ENCODE peak calls at places on chromosomes 3 and 15, in five cellular contexts. Q, T, S, L and W are unnamed samples.

GRCh38 chr15:81108427-81108826 is 25.6 kb upstream of the CFAP161 start:
- DNase-seq in L (no peak), Q (no peak), T (no peak), S (no peak), W (no peak)

GRCh38 chr3:65793495-65794200 is 245.1 kb downstream of the MAGI1 start:
- DNase-seq in L (no peak), S (no peak), T (no peak), Q (no peak), W (no peak)

GRCh38 chr3:4776980-4777581 is 202.2 kb upstream of the BHLHE40 start:
- DNase-seq in L (peak), S (no peak), Q (no peak), T (no peak), W (peak)

GRCh38 chr3:161333696-161334095 is 37.6 kb downstream of the SPTSSB start:
- DNase-seq in T (no peak), Q (no peak), L (no peak), S (no peak), W (no peak)

GRCh38 chr3:28476194-28476593 is 127.6 kb upstream of the AZI2 start:
- DNase-seq in T (no peak), S (no peak), Q (peak), L (peak), W (peak)

GRCh38 chr15:56491110-56491722 is 26.3 kb upstream of the MNS1 start:
- DNase-seq in T (peak), S (peak), Q (peak), L (peak), W (peak)

GRCh38 chr15:89401636-89402252 is 67.1 kb upstream of the POLG start:
- DNase-seq in L (peak), Q (peak), S (no peak), T (no peak), W (peak)

GRCh38 chr3:58640700-58641372 is 25.7 kb downstream of the FAM3D start:
- DNase-seq in L (peak), T (peak), S (peak), Q (peak), W (peak)

GRCh38 chr3:16511561-16512434 is 1.7 kb downstream of the RFTN1 start:
- DNase-seq in T (no peak), S (no peak), Q (peak), L (peak), W (no peak)

GRCh38 chr15:70055601-70056051 is 42.1 kb downstream of the TLE3 start:
- DNase-seq in L (no peak), S (no peak), T (no peak), Q (no peak), W (no peak)
- TF ChIP-seq CTCF in L (no peak), S (no peak), T (peak), Q (no peak), W (no peak)

DNA sequence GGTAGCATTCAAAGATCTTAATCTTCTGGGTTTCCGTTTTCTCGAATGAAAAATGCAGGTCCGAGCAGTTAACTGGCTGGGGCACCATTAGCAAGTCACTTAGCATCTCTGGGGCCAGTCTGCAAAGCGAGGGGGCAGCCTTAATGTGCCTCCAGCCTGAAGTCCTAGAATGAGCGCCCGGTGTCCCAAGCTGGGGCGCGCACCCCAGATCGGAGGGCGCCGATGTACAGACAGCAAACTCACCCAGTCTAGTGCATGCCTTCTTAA is at the start of gene PATL2:
- DNase-seq in Q (no peak), T (no peak), S (no peak), L (no peak), W (no peak)
- TF ChIP-seq CTCF in Q (peak), T (no peak), S (no peak), L (no peak), W (no peak)

GRCh38 chr3:186526256-186526606 is 17.9 kb downstream of the CRYGS start:
- DNase-seq in T (no peak), S (no peak), Q (no peak), L (no peak), W (no peak)

GRCh38 chr3:186532641-186533072 is 11.5 kb downstream of the CRYGS start:
- DNase-seq in L (no peak), Q (no peak), S (no peak), T (no peak), W (no peak)

GRCh38 chr3:186525369-186526255 is 18.6 kb downstream of the CRYGS start:
- DNase-seq in L (no peak), Q (no peak), T (no peak), S (no peak), W (no peak)

GRCh38 chr3:186530415-186530814 is 13.8 kb downstream of the CRYGS start:
- DNase-seq in L (no peak), S (no peak), Q (no peak), T (no peak), W (no peak)

GRCh38 chr3:186529204-186529999 is 14.8 kb downstream of the CRYGS start:
- DNase-seq in S (no peak), L (no peak), T (no peak), Q (no peak), W (no peak)
- TF ChIP-seq CTCF in S (no peak), L (no peak), T (peak), Q (no peak), W (peak)

GRCh38 chr15:36550650-36551049 is 28.8 kb upstream of the CDIN1 start:
- DNase-seq in Q (no peak), T (no peak), S (no peak), L (no peak), W (no peak)

GRCh38 chr15:36544518-36545383 is 34.7 kb upstream of the CDIN1 start:
- DNase-seq in T (no peak), S (no peak), L (no peak), Q (peak), W (no peak)

DNA sequence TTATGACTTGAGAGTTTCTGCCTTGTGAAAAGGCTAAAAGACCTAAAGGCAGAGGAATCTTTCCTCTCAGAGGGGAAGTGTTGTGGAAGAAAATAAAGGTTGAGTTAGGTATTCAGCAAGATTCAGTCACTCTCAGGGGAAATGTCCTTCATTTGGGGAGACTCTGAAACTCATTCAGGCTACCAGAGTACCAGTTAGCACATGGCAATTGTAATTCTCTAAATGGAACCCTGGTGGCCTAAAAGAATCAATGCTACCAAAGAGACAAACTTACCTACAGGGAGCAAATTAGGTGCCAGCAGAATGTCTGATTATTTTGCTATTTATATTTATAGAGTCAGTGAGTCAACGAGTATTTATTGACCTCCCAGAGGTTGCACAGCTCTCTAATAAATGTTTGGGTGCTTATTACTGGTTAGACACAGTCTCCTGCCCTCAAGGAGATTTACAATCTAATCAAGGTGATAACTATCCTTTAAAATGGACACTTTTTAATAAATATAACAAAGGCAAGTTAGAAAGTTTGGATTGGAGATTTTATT is 33.9 kb upstream of the CDIN1 start:
- DNase-seq in L (no peak), S (no peak), Q (no peak), T (no peak), W (no peak)
- TF ChIP-seq CTCF in L (no peak), S (no peak), Q (no peak), T (no peak), W (no peak)

DNA sequence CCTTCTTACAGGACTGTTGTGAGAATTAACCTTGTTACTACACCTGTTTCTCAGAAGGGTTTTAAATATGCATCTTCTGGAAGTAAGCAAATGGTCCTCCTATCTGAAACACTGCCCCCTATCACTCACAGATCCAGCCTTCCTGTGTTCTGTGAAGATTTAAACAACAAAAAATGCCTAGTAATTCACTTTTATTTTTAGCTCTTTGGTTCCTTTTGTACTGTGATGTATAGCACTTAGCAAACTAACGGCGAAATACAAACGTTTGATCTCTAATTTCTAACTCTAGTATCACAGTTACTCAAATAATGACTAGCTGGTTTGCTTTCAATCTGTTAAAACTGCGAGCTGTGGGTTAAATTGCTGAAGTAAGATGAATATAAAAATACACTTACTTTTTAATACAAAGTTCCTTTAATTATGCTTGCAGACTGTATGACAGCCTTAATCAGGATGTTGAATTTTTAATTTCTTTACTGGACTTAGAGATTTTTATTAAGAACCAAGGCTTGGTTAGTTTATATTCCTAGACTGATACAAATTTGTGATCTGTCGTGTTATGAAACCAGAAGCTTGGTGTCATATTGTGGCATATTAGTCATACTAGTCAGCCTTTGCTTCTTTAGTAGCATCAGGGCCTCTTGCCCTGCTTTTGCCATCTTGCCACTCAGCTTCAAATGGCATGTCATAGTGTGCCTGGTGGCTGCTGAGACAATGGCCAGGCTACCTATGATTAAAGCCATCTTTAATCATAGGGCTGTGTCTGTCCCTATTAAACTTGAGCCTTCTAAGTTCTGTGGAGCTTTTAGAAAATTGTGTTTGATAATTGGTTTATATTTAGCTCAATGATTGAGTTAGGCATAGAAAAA is 9.2 kb downstream of the EIF3J start:
- DNase-seq in Q (peak), S (no peak), L (no peak), T (no peak), W (peak)
- TF ChIP-seq CTCF in Q (peak), S (no peak), L (peak), T (peak), W (peak)

GRCh38 chr3:166837535-166837934 is 542.6 kb downstream of the ZBBX start:
- DNase-seq in T (no peak), Q (peak), L (no peak), S (no peak), W (peak)
- TF ChIP-seq CTCF in T (peak), Q (peak), L (no peak), S (no peak), W (no peak)

GRCh38 chr3:101807884-101808283 is 28.9 kb downstream of the NXPE3 start:
- DNase-seq in Q (no peak), S (no peak), L (no peak), T (no peak), W (no peak)

GRCh38 chr3:101806491-101806890 is 27.5 kb downstream of the NXPE3 start:
- DNase-seq in L (no peak), Q (no peak), T (no peak), S (no peak), W (no peak)

GRCh38 chr3:101811875-101812274 is 32.9 kb downstream of the NXPE3 start:
- DNase-seq in L (no peak), T (no peak), S (no peak), Q (no peak), W (no peak)

GRCh38 chr3:101810023-101810415 is 31.0 kb downstream of the NXPE3 start:
- DNase-seq in T (no peak), S (no peak), Q (no peak), L (no peak), W (no peak)

GRCh38 chr3:101809178-101810022 is 30.4 kb downstream of the NXPE3 start:
- DNase-seq in S (no peak), T (no peak), Q (peak), L (peak), W (peak)
- TF ChIP-seq CTCF in S (peak), T (peak), Q (peak), L (peak), W (peak)

GRCh38 chr3:171456765-171457164 is 3.4 kb downstream of the TNIK start:
- DNase-seq in L (no peak), Q (no peak), T (no peak), S (no peak), W (no peak)

GRCh38 chr3:171455603-171456550 is 4.3 kb downstream of the TNIK start:
- DNase-seq in Q (no peak), L (no peak), T (no peak), S (peak), W (no peak)

GRCh38 chr3:171454026-171454425 is 6.2 kb downstream of the TNIK start:
- DNase-seq in Q (no peak), S (no peak), L (no peak), T (no peak), W (no peak)

GRCh38 chr3:171451915-171452707 is 8.1 kb downstream of the TNIK start:
- DNase-seq in Q (no peak), T (no peak), S (no peak), L (no peak), W (no peak)

DNA sequence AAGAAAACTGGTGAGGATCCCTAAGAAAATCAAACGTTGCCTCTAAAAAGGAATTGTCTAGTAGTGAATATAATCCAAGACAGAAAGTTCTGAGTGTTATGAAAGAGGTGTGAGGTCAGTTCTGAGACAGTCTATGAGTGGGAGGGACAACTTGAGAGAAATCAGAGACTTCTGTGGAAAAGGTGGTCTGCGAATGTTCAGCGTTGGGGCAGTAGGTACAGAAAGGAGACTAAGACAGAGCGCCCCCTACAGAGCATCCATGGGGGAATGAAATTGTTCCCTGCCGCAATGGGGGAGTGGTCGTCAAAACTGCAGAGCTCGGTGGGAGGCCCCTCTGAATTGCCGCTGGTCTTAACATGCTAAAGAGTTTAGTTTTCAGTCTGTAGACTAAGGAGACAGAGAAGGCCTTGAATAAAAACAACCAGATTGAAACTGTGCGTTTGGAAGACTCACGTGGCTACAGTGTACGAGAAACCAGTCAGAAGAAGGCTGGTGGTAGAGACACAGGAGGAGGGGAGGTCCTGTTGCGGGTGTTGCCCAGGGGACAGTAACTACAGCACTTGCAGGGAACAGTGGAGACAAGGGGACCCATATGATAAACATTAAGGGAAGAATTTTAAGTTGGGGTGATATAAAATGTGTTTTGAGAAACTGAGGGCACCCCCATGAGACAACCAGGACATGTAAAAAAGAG is 6.9 kb downstream of the TNIK start:
- DNase-seq in T (no peak), L (no peak), S (no peak), Q (no peak), W (no peak)
- TF ChIP-seq CTCF in T (peak), L (no peak), S (no peak), Q (peak), W (peak)

GRCh38 chr3:158205324-158205723 is 95.4 kb downstream of the RSRC1 start:
- DNase-seq in L (no peak), T (no peak), Q (no peak), S (no peak), W (no peak)

GRCh38 chr3:158205994-158206393 is 96.1 kb downstream of the RSRC1 start:
- DNase-seq in S (no peak), L (peak), T (no peak), Q (no peak), W (no peak)

DNA sequence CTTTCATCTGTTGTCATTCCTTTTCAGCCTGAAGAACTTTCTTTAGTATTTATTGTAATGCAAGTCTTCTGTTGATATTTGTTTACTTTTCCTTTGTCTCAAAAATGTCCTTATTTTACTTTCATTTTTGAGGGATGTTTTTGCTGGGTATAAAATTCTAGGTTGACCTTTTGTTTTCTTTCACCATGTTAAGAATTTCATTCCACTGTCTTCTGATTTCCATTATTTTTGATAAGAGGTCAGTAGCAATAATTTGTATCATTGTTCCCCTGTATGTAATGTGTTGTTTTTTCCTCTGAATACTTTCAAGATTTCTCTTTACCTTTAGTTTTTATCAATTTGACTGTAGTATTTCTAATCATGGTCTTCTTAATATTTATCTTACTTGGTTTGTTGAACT is 91.1 kb downstream of the RSRC1 start:
- DNase-seq in Q (peak), T (no peak), S (no peak), L (no peak), W (no peak)
- TF ChIP-seq CTCF in Q (no peak), T (no peak), S (no peak), L (no peak), W (no peak)